ENCODE peak calls at places on chromosomes 5 and 9, in eight cellular contexts. Q is Panc1, Z is GM23338, N is A549, W is HCT116, L is HL-60, G is HepG2, D is GM12878. S is an unnamed sample.
A peak's percentile ranks its signal among the peaks of the same experiment; 100 is the strongest.

GRCh38 chr5:176364765-176365662 is at the start of gene ARL10:
- DNase-seq in W (no peak), G (no peak), L (no peak), Q (no peak), D (no peak), Z (peak; percentile 65), N (no peak), S (peak; percentile 91)

GRCh38 chr5:173333900-173334685 is 5.9 kb upstream of the STC2 start:
- DNase-seq in G (no peak), W (no peak), D (no peak), Q (no peak), Z (no peak), L (no peak), N (no peak), S (no peak)

GRCh38 chr9:95494022-95494415 is 22.8 kb downstream of the PTCH1 start:
- DNase-seq in W (no peak), Q (no peak), G (no peak), D (no peak), N (no peak), Z (no peak), L (no peak), S (peak; percentile 94)

GRCh38 chr5:60810438-60811085 is 33.5 kb downstream of the ELOVL7 start:
- DNase-seq in L (no peak), G (peak; percentile 61), N (peak; percentile 57), Q (no peak), D (no peak), W (no peak), Z (no peak), S (no peak)

GRCh38 chr5:128082551-128083032 is 974 bp upstream of the SLC12A2 start:
- DNase-seq in Z (no peak), G (no peak), Q (peak; percentile 36), L (no peak), W (peak; percentile 22), D (peak; percentile 55), N (peak; percentile 47), S (no peak)

GRCh38 chr5:134175874-134176522 is 752 bp downstream of the SKP1 start:
- DNase-seq in Q (no peak), Z (peak; percentile 42), W (no peak), L (no peak), N (no peak), G (no peak), D (no peak), S (no peak)

GRCh38 chr5:138601444-138601843 is 26.2 kb upstream of the HSPA9 start:
- DNase-seq in W (no peak), Q (peak; percentile 22), L (peak; percentile 17), G (no peak), Z (no peak), D (no peak), N (no peak), S (no peak)

GRCh38 chr5:125612356-125613149 is 810.7 kb upstream of the GRAMD2B start:
- DNase-seq in W (no peak), Q (no peak), N (no peak), L (no peak), Z (no peak), D (no peak), G (no peak), S (no peak)

GRCh38 chr5:157342822-157343402 is 77.0 kb downstream of the CYFIP2 start:
- DNase-seq in W (peak; percentile 23), Q (no peak), D (no peak), N (peak; percentile 71), L (no peak), Z (peak; percentile 68), G (peak; percentile 22), S (peak; percentile 62)

GRCh38 chr5:14142856-14143508 is at the start of gene TRIO:
- DNase-seq in Z (peak; percentile 92), W (peak; percentile 77), Q (no peak), N (peak; percentile 92), D (no peak), G (peak; percentile 81), L (no peak), S (peak; percentile 97)

GRCh38 chr5:10467281-10468198 is 25.9 kb downstream of the ROPN1L start:
- DNase-seq in N (no peak), W (no peak), D (no peak), Z (peak; percentile 30), L (no peak), G (no peak), Q (no peak), S (no peak)

GRCh38 chr5:123157797-123158528 is 68.9 kb downstream of the PRDM6 start:
- DNase-seq in Z (no peak), L (no peak), N (no peak), D (no peak), G (no peak), Q (no peak), W (peak; percentile 27), S (no peak)

GRCh38 chr5:159215886-159216285 is 6.5 kb upstream of the RNF145 start:
- DNase-seq in N (no peak), G (no peak), L (no peak), W (no peak), Z (no peak), Q (no peak), D (no peak), S (no peak)

GRCh38 chr9:136228107-136228875 is 17.3 kb downstream of the QSOX2 start:
- DNase-seq in N (peak; percentile 71), Z (no peak), W (peak; percentile 69), L (no peak), G (peak; percentile 13), Q (peak; percentile 83), D (no peak), S (no peak)

GRCh38 chr5:119166026-119166425 is 95.1 kb downstream of the DMXL1 start:
- DNase-seq in N (no peak), Q (no peak), G (no peak), Z (peak; percentile 49), D (no peak), L (no peak), W (no peak), S (no peak)

GRCh38 chr5:175889910-175890684 is 18.7 kb downstream of the CPLX2 start:
- DNase-seq in W (peak; percentile 27), D (no peak), N (peak; percentile 68), L (no peak), G (peak; percentile 79), Z (no peak), Q (no peak), S (peak; percentile 69)

GRCh38 chr9:130034570-130034969 is 8.4 kb downstream of the FNBP1 start:
- DNase-seq in N (no peak), L (no peak), W (no peak), D (no peak), Q (no peak), Z (no peak), G (no peak), S (no peak)

GRCh38 chr5:78497573-78498533 is 137.4 kb downstream of the SCAMP1 start:
- DNase-seq in N (no peak), W (no peak), L (no peak), Q (no peak), G (no peak), D (no peak), Z (no peak), S (no peak)

GRCh38 chr5:78500028-78500427 is 139.6 kb downstream of the SCAMP1 start:
- DNase-seq in G (no peak), L (no peak), D (no peak), Q (no peak), Z (no peak), N (no peak), W (no peak), S (no peak)

GRCh38 chr5:78501411-78502338 is 141.3 kb downstream of the SCAMP1 start:
- DNase-seq in Z (no peak), G (no peak), W (no peak), N (no peak), D (no peak), Q (no peak), L (no peak), S (no peak)

GRCh38 chr5:78496373-78496772 is 136.0 kb downstream of the SCAMP1 start:
- DNase-seq in L (no peak), N (no peak), Q (no peak), D (no peak), Z (peak; percentile 14), W (no peak), G (peak; percentile 15), S (no peak)

DNA sequence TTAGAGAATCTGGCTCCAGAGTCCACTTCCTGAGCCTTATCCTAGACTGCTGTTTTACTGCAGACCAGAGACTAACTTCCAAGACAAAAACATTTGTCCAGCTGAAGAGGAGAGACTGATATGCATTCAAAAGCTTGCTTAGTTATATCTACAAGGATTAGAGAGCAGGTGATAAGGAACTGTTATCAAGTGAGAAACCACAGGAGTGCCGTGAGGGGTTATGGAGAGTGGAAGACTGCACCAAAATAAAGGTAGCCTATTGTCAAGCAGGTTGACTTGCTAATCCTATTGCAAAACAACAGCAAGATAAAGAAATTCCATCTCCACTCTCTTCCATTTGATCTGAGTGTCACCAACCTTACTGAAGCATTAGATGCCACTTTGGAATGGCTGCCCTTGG is 139.1 kb downstream of the SCAMP1 start:
- DNase-seq in N (no peak), Q (no peak), D (no peak), L (no peak), Z (no peak), W (no peak), G (no peak), S (no peak)
- TF ChIP-seq REST in N (no peak), Q (no peak), D (no peak), L (no peak), Z (no peak), W (no peak), G (no peak), S (no peak)

DNA sequence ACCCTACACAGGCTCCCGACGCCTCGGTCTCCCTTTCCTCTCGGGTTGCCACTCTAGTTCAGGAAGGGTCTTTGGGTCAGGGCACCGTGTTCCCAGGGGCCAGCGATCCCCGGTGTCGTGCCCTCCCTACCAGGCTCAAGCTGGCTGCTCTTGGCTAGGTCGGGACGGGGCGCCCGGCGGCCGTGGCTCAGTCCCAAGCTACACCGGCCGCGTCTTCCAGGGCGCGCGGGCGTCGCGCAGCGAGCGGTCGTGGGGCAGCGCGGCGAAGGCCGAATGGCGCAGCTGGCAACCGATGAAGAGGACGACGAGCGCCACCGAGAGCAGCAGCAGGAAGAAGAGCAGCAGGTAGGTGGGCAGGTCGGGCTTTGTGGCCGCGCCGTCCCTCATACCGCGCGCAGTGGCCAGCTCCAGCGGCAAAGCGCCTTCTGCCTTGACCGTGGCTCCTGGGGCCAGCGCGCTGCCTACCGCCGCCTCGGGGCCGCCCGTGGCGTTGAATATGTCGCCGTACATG is 892 bp downstream of the SMIM32 start:
- DNase-seq in D (no peak), Q (no peak), G (no peak), L (no peak), Z (peak; percentile 54), W (no peak), N (no peak), S (peak; percentile 43)
- TF ChIP-seq REST in D (no peak), Q (no peak), G (no peak), L (no peak), Z (no peak), W (no peak), N (no peak), S (no peak)

GRCh38 chr5:99349842-99350241 is 421.0 kb upstream of the CHD1 start:
- DNase-seq in D (no peak), W (no peak), N (no peak), G (no peak), Z (no peak), Q (no peak), L (no peak), S (no peak)
- TF ChIP-seq REST in D (no peak), W (no peak), N (no peak), G (no peak), Z (no peak), Q (no peak), L (no peak), S (no peak)

DNA sequence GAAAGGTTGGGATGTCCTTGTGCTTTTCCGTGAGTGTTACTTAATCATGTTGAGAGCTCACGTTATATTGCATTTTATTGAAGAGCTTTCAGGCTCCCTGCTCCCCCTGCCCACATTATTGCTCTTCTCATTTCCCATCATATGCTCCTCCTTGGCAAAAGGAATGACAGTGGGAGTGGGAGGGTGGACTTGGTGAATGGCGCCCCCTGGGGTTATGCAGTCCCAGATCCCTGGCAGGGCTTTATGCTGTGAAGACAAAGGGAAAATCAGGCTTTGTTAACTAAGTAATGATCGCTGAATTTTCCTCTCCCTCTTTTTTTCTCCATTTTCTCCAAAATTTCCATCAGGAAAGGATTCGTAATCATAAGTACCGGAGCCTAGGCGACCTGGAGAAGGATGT is 166.6 kb downstream of the SMARCA2 start:
- DNase-seq in L (no peak), W (peak; percentile 12), Q (no peak), N (no peak), G (no peak), Z (peak; percentile 94), D (no peak), S (peak; percentile 47)
- TF ChIP-seq REST in L (no peak), W (no peak), Q (no peak), N (no peak), G (no peak), Z (no peak), D (no peak), S (no peak)